ENCODE peak calls at places on chromosomes 4 and X, in five cellular contexts. J is fibroblast of mammary gland, S is cardiac muscle cell, U is astrocyte, W is brain microvascular endothelial cell. V is an unnamed sample.

GRCh38 chr4:52869196-52869595 is 7.1 kb downstream of the RASL11B start:
- DNase-seq in U (no peak), W (no peak), J (peak; percentile 59), S (no peak), V (peak; percentile 45)

GRCh38 chr4:37648084-37648817 is 37.9 kb downstream of the RELL1 start:
- DNase-seq in S (no peak), U (peak; percentile 83), J (peak; percentile 97), W (peak; percentile 92), V (peak; percentile 95)

GRCh38 chr4:173937871-173938270 is 345.6 kb downstream of the FBXO8 start:
- DNase-seq in U (no peak), W (no peak), J (no peak), S (no peak), V (no peak)

GRCh38 chr4:81984746-81985145 is 389.0 kb downstream of the HNRNPD start:
- DNase-seq in S (no peak), J (no peak), U (no peak), W (no peak), V (no peak)

GRCh38 chrX:137565921-137566745 is at the start of gene ZIC3:
- DNase-seq in S (peak; percentile 83), W (peak; percentile 3), J (peak; percentile 8), U (peak; percentile 3), V (peak; percentile 17)

GRCh38 chr4:8355864-8356565 is 84.5 kb downstream of the ACOX3 start:
- DNase-seq in S (no peak), U (peak; percentile 45), J (no peak), W (peak; percentile 31), V (peak; percentile 57)

GRCh38 chr4:108018038-108018883 is 28.6 kb downstream of the HADH start:
- DNase-seq in J (peak; percentile 80), W (peak; percentile 82), S (peak; percentile 82), U (peak; percentile 45), V (peak; percentile 87)

GRCh38 chrX:153635788-153636668 is 11.0 kb upstream of the DUSP9 start:
- DNase-seq in S (no peak), U (no peak), W (no peak), J (peak; percentile 4), V (peak; percentile 5)

GRCh38 chrX:154890990-154891639 is 5.0 kb downstream of the F8A1 start:
- DNase-seq in S (no peak), J (no peak), U (no peak), W (no peak), V (no peak)

GRCh38 chrX:26845051-26845450 is 618.1 kb downstream of the PPP4R3C start:
- DNase-seq in S (no peak), U (peak; percentile 47), W (peak; percentile 59), J (peak; percentile 21), V (peak; percentile 25)

GRCh38 chr4:21790437-21791029 is 158.0 kb downstream of the KCNIP4 start:
- DNase-seq in J (peak; percentile 64), W (no peak), S (peak; percentile 54), U (peak; percentile 16), V (peak; percentile 74)

GRCh38 chr4:156976147-156976546 is 4.5 kb upstream of the PDGFC start:
- DNase-seq in U (peak; percentile 90), J (peak; percentile 86), S (no peak), W (no peak), V (peak; percentile 86)

GRCh38 chrX:7147978-7148824 is at the start of gene PUDP:
- DNase-seq in U (peak; percentile 59), W (peak; percentile 80), J (peak; percentile 78), S (peak; percentile 96), V (peak; percentile 81)

GRCh38 chr4:22356996-22357596 is 158.8 kb downstream of the ADGRA3 start:
- DNase-seq in J (peak; percentile 61), W (peak; percentile 9), S (peak; percentile 45), U (peak; percentile 13), V (peak; percentile 66)

GRCh38 chr4:18756661-18757060 is 735.1 kb upstream of the LCORL start:
- DNase-seq in W (no peak), U (no peak), S (no peak), J (no peak), V (no peak)

GRCh38 chrX:7941390-7942042 is 14.3 kb upstream of the PNPLA4 start:
- DNase-seq in J (peak; percentile 20), U (no peak), S (peak; percentile 44), W (peak; percentile 14), V (peak; percentile 6)

GRCh38 chr4:110198472-110199419 is at the start of gene ELOVL6:
- DNase-seq in U (peak; percentile 68), W (peak; percentile 62), J (peak; percentile 81), S (peak; percentile 87), V (peak; percentile 83)

GRCh38 chr4:7156273-7157139 is 35.8 kb upstream of the SORCS2 start:
- DNase-seq in J (peak; percentile 27), W (peak; percentile 26), S (peak; percentile 53), U (no peak), V (peak; percentile 50)

GRCh38 chr4:168864831-168865541 is 145.1 kb downstream of the CBR4 start:
- DNase-seq in J (peak; percentile 76), U (peak; percentile 81), W (no peak), S (peak; percentile 42), V (peak; percentile 56)

GRCh38 chrX:29666361-29666760 is 549.0 kb upstream of the MAGEB2 start:
- DNase-seq in U (peak; percentile 77), S (no peak), J (peak; percentile 65), W (no peak), V (no peak)

GRCh38 chr4:123555500-123556273 is 159.1 kb downstream of the SPRY1 start:
- DNase-seq in S (peak; percentile 60), U (peak; percentile 87), J (peak; percentile 92), W (peak; percentile 95), V (peak; percentile 98)

GRCh38 chrX:115284877-115285276 is 4.6 kb upstream of the LUZP4 start:
- DNase-seq in U (no peak), W (no peak), J (peak; percentile 1), S (no peak), V (peak; percentile 7)

GRCh38 chrX:141221611-141222010 is 20.7 kb downstream of the SPANXC start:
- DNase-seq in U (peak; percentile 38), W (no peak), J (no peak), S (no peak), V (no peak)

GRCh38 chr4:103098746-103099421 is 750 bp downstream of the BDH2 start:
- DNase-seq in J (peak; percentile 27), U (no peak), W (peak; percentile 2), S (peak; percentile 8), V (peak; percentile 26)

GRCh38 chrX:19792412-19792811 is 95.0 kb downstream of the SH3KBP1 start:
- DNase-seq in S (no peak), U (no peak), W (no peak), J (no peak), V (no peak)

GRCh38 chrX:19964017-19964710 is 26.7 kb downstream of the BCLAF3 start:
- DNase-seq in U (no peak), J (peak; percentile 1), W (no peak), S (no peak), V (no peak)

GRCh38 chr4:81472249-81473085 is 760 bp upstream of the RASGEF1B start:
- DNase-seq in J (peak; percentile 32), U (peak; percentile 8), S (peak; percentile 55), W (peak; percentile 25), V (peak; percentile 58)

GRCh38 chrX:6640727-6641126 is 105.8 kb upstream of the VCX3A start:
- DNase-seq in U (no peak), J (no peak), W (no peak), S (no peak), V (no peak)

GRCh38 chr4:73221734-73222133 is 36.9 kb downstream of the ANKRD17 start:
- DNase-seq in J (no peak), U (no peak), W (no peak), S (no peak), V (no peak)

GRCh38 chr4:53313510-53313909 is 52.4 kb downstream of the SCFD2 start:
- DNase-seq in J (peak; percentile 26), U (peak; percentile 8), W (peak; percentile 34), S (peak; percentile 15), V (peak; percentile 65)

GRCh38 chr4:88697113-88697512 is 516 bp downstream of the NAP1L5 start:
- DNase-seq in J (peak; percentile 69), S (no peak), U (peak; percentile 33), W (no peak), V (peak; percentile 41)

DNA sequence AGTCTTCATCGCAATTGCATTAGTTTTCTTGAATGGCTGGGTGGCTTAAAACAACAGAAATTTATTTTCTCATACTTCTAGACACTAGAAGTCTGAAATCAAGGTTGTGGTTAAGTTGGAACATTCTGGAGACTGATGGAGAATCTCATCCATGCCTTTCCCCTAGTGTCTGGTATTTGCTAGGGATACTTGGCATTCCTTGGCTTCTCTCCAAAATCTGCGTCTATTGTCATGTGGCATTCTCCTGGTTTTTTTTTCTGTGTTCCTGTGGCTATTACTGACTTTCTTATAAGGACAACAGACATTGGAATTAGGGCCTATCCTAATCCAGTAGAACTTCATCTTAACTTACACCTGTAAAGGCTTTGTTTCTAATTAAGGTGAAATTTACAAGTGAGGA is 272.8 kb upstream of the EPHA5 start:
- DNase-seq in W (peak; percentile 92), U (peak; percentile 89), S (peak; percentile 89), J (peak; percentile 33), V (peak; percentile 92)
- TF ChIP-seq CTCF in W (peak; percentile 30), U (peak; percentile 30), S (no peak), J (no peak), V (peak; percentile 35)

GRCh38 chr4:158172196-158172557 is 648 bp downstream of the GASK1B start:
- DNase-seq in U (peak; percentile 50), S (peak; percentile 31), W (peak; percentile 16), J (peak; percentile 63), V (peak; percentile 65)
- H3K4me3 ChIP-seq in U (peak overlapping the region; percentile 55), S (peak overlapping the region; percentile 25), W (peak overlapping the region; percentile 47), J (peak overlapping the region; percentile 77), V (peak overlapping the region; percentile 74)

GRCh38 chr4:185256444-185256843 is 47.0 kb downstream of the SNX25 start:
- DNase-seq in J (peak; percentile 81), U (peak; percentile 76), S (no peak), W (peak; percentile 76), V (peak; percentile 59)
- TF ChIP-seq CTCF in J (no peak), U (no peak), S (no peak), W (no peak), V (no peak)

GRCh38 chrX:151975736-151976275 is 1.3 kb upstream of the GABRE start:
- DNase-seq in U (no peak), W (no peak), J (no peak), S (no peak), V (no peak)

GRCh38 chrX:151973262-151973661 is 1.2 kb downstream of the GABRE start:
- DNase-seq in J (no peak), W (no peak), U (no peak), S (no peak), V (no peak)

GRCh38 chrX:151974336-151975227 is at the start of gene GABRE:
- DNase-seq in U (no peak), W (no peak), J (peak; percentile 26), S (peak; percentile 63), V (no peak)

GRCh38 chrX:151975228-151975593 is 735 bp upstream of the GABRE start:
- DNase-seq in W (no peak), S (no peak), J (no peak), U (no peak), V (no peak)

DNA sequence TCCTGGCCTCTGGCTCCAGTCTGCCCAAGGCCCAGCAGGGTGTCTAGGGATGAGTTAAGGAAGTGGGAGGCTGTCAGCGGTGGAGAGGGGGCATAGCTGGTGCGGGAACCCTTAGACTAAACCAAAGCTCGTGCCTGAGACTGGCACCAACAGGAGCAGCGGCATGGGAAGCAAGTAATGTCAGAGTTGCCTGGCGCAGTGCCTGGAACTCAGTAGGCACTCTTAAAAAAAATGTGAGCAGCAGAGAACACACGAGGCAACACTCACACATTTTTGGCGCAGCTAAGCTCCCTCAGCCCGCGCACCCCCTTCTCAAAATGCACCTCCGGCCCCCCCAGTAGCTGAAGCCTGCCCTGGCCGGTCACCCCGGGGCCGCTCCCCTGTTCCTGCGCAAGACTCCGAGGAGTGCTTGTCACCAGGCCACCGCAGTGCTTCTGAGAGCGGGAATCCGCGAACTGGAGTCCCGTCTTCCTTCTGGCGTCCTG is 583 bp downstream of the GABRE start:
- DNase-seq in U (no peak), J (no peak), W (no peak), S (peak; percentile 2), V (no peak)
- H3K4me3 ChIP-seq in U (peak overlapping the region; percentile 69), J (peak overlapping the region; percentile 51), W (peak overlapping the region; percentile 69), S (peak overlapping the region; percentile 34), V (peak overlapping the region; percentile 64)